ENCODE peak calls at places on chromosomes 1 and 21, in five cellular contexts. A is GM06990, B is glutamatergic neuron, F is lower leg skin, Y is choroid plexus epithelial cell. P is an unnamed sample.

GRCh38 chr1:116724765-116725375 is 29.4 kb upstream of the CD2 start:
- DNase-seq in A (no peak), Y (peak; percentile 78), F (no peak), B (peak; percentile 70), P (peak; percentile 22)

GRCh38 chr1:203768158-203768725 is 3.3 kb downstream of the LAX1 start:
- DNase-seq in F (no peak), B (no peak), A (no peak), Y (no peak), P (no peak)

GRCh38 chr1:229161740-229162139 is 109.2 kb upstream of the RAB4A start:
- DNase-seq in F (no peak), Y (no peak), A (no peak), B (no peak), P (no peak)

GRCh38 chr21:36696640-36697472 is 2.1 kb upstream of the SIM2 start:
- DNase-seq in F (no peak), Y (no peak), A (no peak), B (peak; percentile 37), P (no peak)

GRCh38 chr1:14267991-14268390 is 330.5 kb upstream of the KAZN start:
- DNase-seq in B (no peak), A (no peak), Y (peak; percentile 43), F (no peak), P (no peak)

GRCh38 chr1:62435231-62436038 is 1.4 kb upstream of the USP1 start:
- DNase-seq in A (no peak), F (no peak), Y (no peak), B (peak; percentile 77), P (no peak)

GRCh38 chr1:202760589-202760988 is 47.6 kb downstream of the KDM5B start:
- DNase-seq in B (no peak), F (no peak), A (no peak), Y (peak; percentile 60), P (no peak)

GRCh38 chr1:228011721-228012311 is 5.0 kb downstream of the WNT3A start:
- DNase-seq in B (no peak), Y (no peak), F (peak; percentile 66), A (no peak), P (no peak)

GRCh38 chr21:43626390-43626789 is 32.9 kb downstream of the HSF2BP start:
- DNase-seq in B (no peak), A (no peak), Y (no peak), F (no peak), P (no peak)

GRCh38 chr1:225746361-225747179 is 31.1 kb upstream of the SRP9 start:
- DNase-seq in Y (peak; percentile 95), A (no peak), B (peak; percentile 56), F (peak; percentile 92), P (no peak)

GRCh38 chr1:28258628-28259251 is 578 bp upstream of the SESN2 start:
- DNase-seq in A (no peak), B (no peak), F (no peak), Y (no peak), P (no peak)

GRCh38 chr21:16460936-16461335 is 731.2 kb downstream of the USP25 start:
- DNase-seq in F (no peak), A (no peak), B (no peak), Y (no peak), P (no peak)

GRCh38 chr1:47848985-47849610 is 148.1 kb downstream of the TRABD2B start:
- DNase-seq in B (no peak), A (no peak), Y (no peak), F (peak; percentile 59), P (no peak)

GRCh38 chr1:17167041-17167782 is 37.7 kb upstream of the PADI1 start:
- DNase-seq in A (no peak), Y (no peak), F (no peak), B (no peak), P (no peak)

GRCh38 chr1:192633533-192634258 is 2.3 kb upstream of the RGS13 start:
- DNase-seq in A (no peak), Y (no peak), B (no peak), F (no peak), P (peak; percentile 44)

GRCh38 chr1:162687870-162688269 is 55.6 kb downstream of the DDR2 start:
- DNase-seq in A (no peak), F (no peak), Y (peak; percentile 40), B (no peak), P (no peak)

GRCh38 chr1:226863446-226863845 is 7.0 kb upstream of the PSEN2 start:
- DNase-seq in F (no peak), Y (peak; percentile 69), A (no peak), B (no peak), P (peak; percentile 57)

GRCh38 chr1:232873412-232873811 is 68.2 kb downstream of the MAP10 start:
- DNase-seq in B (no peak), F (no peak), Y (no peak), A (no peak), P (no peak)

GRCh38 chr21:44431300-44431699 is 24.0 kb upstream of the LRRC3 start:
- DNase-seq in B (no peak), Y (no peak), A (no peak), F (peak; percentile 68), P (no peak)

GRCh38 chr1:228404107-228404720 is 2.4 kb downstream of the TRIM11 start:
- DNase-seq in A (no peak), F (peak; percentile 70), B (no peak), Y (no peak), P (no peak)

GRCh38 chr1:210792703-210793102 is 341.2 kb downstream of the KCNH1 start:
- DNase-seq in B (no peak), Y (peak; percentile 22), F (no peak), A (no peak), P (no peak)

GRCh38 chr1:236733654-236734053 is 47.4 kb downstream of the ACTN2 start:
- DNase-seq in B (no peak), F (no peak), Y (no peak), A (no peak), P (no peak)

GRCh38 chr21:32978346-32979270 is 47.1 kb upstream of the OLIG2 start:
- DNase-seq in F (no peak), Y (no peak), A (no peak), B (no peak), P (no peak)

DNA sequence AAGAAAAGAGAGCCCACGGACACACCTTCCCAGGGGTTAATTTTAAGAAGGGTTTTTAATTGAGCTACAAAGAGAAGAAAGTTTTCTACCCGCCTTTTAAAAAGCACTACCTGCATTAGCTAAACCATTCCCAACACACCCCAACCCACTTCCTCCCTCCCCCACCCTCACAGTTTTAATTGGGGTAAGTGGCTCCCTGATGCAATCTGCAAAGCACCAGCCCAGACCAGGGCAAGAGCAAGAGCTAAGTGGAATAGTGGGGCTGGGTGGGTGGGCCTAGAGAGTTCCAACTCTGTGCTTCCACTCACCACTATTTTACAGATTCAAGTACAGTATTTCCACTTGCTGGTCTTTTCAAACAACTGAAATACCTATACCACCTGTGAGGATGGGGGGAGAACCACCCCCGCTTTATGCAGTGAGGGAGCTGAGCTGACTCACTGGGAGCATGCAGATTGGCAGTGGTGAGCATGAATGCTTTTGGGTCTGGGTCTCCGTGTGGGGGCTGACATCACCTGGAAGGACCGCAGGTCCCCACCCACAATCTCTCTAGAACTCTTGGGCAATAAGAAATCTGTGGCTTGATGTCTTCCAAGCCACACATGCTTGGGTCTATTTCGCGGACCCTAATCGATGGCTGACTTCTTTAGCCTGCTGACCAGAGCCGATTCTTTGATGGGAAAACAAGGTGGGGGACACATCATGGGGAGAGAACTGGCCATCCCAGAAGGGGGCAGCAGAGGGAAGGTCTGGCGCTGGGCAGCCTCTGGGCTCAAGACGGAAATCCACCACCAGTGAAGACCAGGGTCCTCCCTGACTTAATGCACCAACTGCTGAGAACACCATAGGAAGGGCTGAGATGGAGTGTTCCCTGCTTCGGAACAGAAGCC is 95.5 kb downstream of the SSBP3 start:
- DNase-seq in Y (peak; percentile 54), A (no peak), F (no peak), B (peak; percentile 77), P (no peak)
- TF ChIP-seq CTCF in Y (peak; percentile 77), A (peak; percentile 61), F (no peak), B (peak; percentile 41), P (peak; percentile 49)

DNA sequence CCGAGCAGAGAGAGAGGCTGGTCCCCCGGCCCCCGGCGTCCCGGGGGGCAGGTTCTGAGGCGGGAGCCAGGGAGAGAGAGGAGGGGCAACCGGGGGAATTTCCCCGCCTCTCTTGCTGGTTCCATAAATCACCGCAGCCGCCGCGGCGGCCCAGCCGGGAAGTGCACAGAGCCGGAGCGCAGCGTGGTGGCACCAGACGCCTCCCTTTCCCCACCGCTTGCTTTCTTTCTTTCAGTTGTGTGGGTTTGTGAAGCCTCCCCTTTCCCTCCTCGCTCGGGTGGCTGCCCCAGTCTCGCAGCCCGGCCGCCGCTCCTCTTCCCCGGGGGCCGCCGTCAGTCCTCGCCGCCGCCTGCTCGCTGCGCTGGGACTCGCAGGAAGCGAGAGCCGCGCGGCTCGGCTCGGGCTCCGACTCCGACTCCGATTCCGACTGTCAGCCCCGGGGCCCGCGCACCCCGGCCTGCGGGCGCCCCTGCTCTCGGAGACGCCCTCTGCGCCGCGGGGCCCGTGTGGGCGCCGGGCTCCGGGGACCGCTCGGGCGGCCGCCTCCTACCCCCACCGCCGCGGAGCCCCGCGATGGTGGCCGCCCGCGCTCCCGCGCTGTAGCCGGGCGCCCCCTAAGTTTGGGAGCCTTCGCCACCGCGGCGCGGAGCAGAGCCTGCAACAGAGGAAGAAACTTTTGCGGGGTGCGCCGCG is at the start of gene CACHD1:
- DNase-seq in F (peak; percentile 96), B (peak; percentile 69), Y (peak; percentile 67), A (peak; percentile 61), P (peak; percentile 63)
- TF ChIP-seq CTCF in F (no peak), B (no peak), Y (peak; percentile 49), A (no peak), P (peak; percentile 65)

DNA sequence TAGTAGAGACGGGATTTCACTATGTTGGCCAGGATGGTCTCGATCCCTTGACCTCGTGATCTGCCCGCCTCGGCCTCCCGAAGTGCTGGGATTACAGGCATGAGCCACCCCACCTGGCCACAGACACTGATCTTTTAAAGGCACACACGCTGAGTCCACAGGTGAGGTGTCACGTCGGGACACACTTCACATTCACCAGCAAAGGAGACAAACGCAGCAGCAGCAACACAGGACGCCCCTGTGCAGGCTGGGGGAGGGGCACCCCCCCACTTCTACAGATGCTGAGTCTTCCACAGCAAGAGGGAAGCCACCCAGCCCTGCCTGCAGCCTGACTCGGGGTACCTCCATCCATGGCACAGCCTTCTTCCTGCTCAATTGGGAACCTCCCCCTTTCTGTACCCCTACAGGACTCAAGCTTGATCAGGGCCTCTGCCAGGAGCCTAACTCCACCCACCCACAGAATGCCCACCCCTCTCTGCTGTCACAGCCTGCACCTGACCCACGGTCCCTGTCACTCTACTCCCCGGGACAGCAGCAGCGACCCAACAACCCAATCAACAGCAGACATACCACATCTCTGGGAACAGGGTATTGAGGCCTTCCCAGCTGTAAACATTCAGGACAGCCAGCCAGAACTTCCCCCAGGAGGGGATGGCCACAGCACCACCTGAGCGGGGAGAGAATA is 9.5 kb downstream of the LSS start:
- DNase-seq in F (no peak), A (no peak), B (no peak), Y (no peak), P (no peak)
- TF ChIP-seq CTCF in F (no peak), A (no peak), B (no peak), Y (no peak), P (no peak)

DNA sequence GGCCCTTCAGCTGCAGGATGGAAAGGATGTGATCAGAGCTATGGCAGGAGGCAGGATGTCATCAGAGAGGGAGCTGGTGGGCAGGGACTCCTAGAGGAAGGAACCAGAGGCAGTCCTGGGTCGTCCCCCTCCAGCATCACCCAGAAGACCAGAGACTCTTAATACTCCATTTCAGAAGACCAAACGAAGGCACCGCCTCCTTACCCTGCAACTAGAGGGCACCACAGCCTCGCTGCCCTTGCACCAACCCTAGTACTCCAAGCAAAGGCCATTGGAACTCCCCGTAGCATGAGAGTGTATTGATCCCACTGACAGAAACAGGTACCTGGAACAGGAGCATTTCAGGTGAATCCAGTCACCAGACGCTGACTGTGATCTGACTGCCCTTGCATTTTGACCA is 598.1 kb downstream of the NPHP4 start:
- DNase-seq in F (no peak), B (no peak), A (no peak), Y (no peak), P (no peak)
- TF ChIP-seq CTCF in F (no peak), B (no peak), A (no peak), Y (no peak), P (no peak)